ENCODE peak calls at places on chromosomes 5 and 9, in six cellular contexts. E is left ventricle myocardium superior; N is stimulated activated CD8-positive, alpha-beta memory T cell treated with anti-CD3 and anti-CD28 coated beads, Interleukin-2, amount 100 ng/mL, for 48 hours; Y is KBM-7; I is T-cell; F is NCI-H1930. J is an unnamed sample.
A peak's percentile ranks its signal among the peaks of the same experiment; 100 is the strongest.

GRCh38 chr5:160835818-160836528 is 16.0 kb downstream of the ATP10B start:
- DNase-seq in E (no peak), N (no peak), Y (no peak), I (no peak), F (no peak), J (no peak)

GRCh38 chr9:87607859-87608258 is 110.2 kb downstream of the DAPK1 start:
- DNase-seq in E (no peak), N (no peak), Y (peak; percentile 55), I (no peak), F (no peak), J (no peak)

GRCh38 chr5:56481998-56482698 is 249.0 kb upstream of the ANKRD55 start:
- DNase-seq in E (no peak), N (no peak), Y (peak; percentile 78), I (no peak), F (no peak), J (no peak)

GRCh38 chr5:41834506-41834905 is 35.7 kb downstream of the OXCT1 start:
- DNase-seq in E (no peak), N (no peak), Y (no peak), I (no peak), F (no peak), J (no peak)

GRCh38 chr5:58057324-58057723 is 402.6 kb downstream of the PLK2 start:
- DNase-seq in E (no peak), N (no peak), Y (no peak), I (no peak), F (no peak), J (no peak)

GRCh38 chr5:127696688-127697087 is 6.5 kb upstream of the CCDC192 start:
- DNase-seq in E (no peak), N (no peak), Y (no peak), I (no peak), F (no peak), J (no peak)

GRCh38 chr5:75052461-75053285 is at the start of gene GCNT4:
- DNase-seq in E (peak; percentile 68), N (peak; percentile 30), Y (peak; percentile 35), I (peak; percentile 41), F (peak; percentile 5), J (peak; percentile 54)

GRCh38 chr9:127216888-127217217 is 47.7 kb upstream of the GARNL3 start:
- DNase-seq in E (no peak), N (no peak), Y (no peak), I (no peak), F (no peak), J (no peak)

GRCh38 chr5:38871790-38872551 is 26.2 kb downstream of the OSMR start:
- DNase-seq in E (no peak), N (no peak), Y (no peak), I (no peak), F (no peak), J (peak; percentile 92)

J was measured in RWPE1.